ENCODE peak calls at places on chromosome 5, in seven cellular contexts. One of them, this sample, is unnamed.

GRCh38 chr5:125446986-125447385 is 700.5 kb upstream of the ZNF608 start:
- DNase-seq in colonic mucosa: no peak
- DNase-seq in RWPE2: no peak
- DNase-seq in aorta: no peak
- DNase-seq in NT2/D1: no peak
- DNase-seq in prostate gland: no peak
- DNase-seq in body of pancreas: no peak
- DNase-seq in this sample: no peak

GRCh38 chr5:135553688-135554462 is 18.1 kb upstream of the NEUROG1 start:
- DNase-seq in body of pancreas: no peak
- DNase-seq in RWPE2: no peak
- DNase-seq in colonic mucosa: peak; percentile 60
- DNase-seq in prostate gland: no peak
- DNase-seq in aorta: no peak
- DNase-seq in NT2/D1: no peak
- DNase-seq in this sample: no peak

GRCh38 chr5:23446436-23446835 is 61.0 kb upstream of the PRDM9 start:
- DNase-seq in RWPE2: no peak
- DNase-seq in colonic mucosa: no peak
- DNase-seq in aorta: no peak
- DNase-seq in body of pancreas: no peak
- DNase-seq in prostate gland: no peak
- DNase-seq in NT2/D1: no peak
- DNase-seq in this sample: no peak

GRCh38 chr5:153907170-153907775 is 131.4 kb downstream of the FAM114A2 start:
- DNase-seq in aorta: no peak
- DNase-seq in prostate gland: no peak
- DNase-seq in RWPE2: no peak
- DNase-seq in body of pancreas: no peak
- DNase-seq in NT2/D1: no peak
- DNase-seq in colonic mucosa: no peak
- DNase-seq in this sample: no peak

GRCh38 chr5:87410941-87411340 is 1.8 kb downstream of the CCNH start:
- DNase-seq in RWPE2: no peak
- DNase-seq in body of pancreas: no peak
- DNase-seq in aorta: no peak
- DNase-seq in NT2/D1: no peak
- DNase-seq in prostate gland: no peak
- DNase-seq in colonic mucosa: no peak
- DNase-seq in this sample: no peak

GRCh38 chr5:136364307-136364706 is 1.0 kb downstream of the TRPC7 start:
- DNase-seq in colonic mucosa: no peak
- DNase-seq in body of pancreas: no peak
- DNase-seq in NT2/D1: no peak
- DNase-seq in RWPE2: no peak
- DNase-seq in prostate gland: no peak
- DNase-seq in aorta: no peak
- DNase-seq in this sample: no peak

GRCh38 chr5:7682379-7682778 is 168.6 kb downstream of the CFAP90 start:
- DNase-seq in aorta: no peak
- DNase-seq in colonic mucosa: no peak
- DNase-seq in body of pancreas: no peak
- DNase-seq in RWPE2: no peak
- DNase-seq in NT2/D1: no peak
- DNase-seq in prostate gland: no peak
- DNase-seq in this sample: no peak

GRCh38 chr5:87120518-87121314 is 147.0 kb upstream of the RASA1 start:
- DNase-seq in NT2/D1: no peak
- DNase-seq in RWPE2: peak; percentile 68
- DNase-seq in colonic mucosa: no peak
- DNase-seq in prostate gland: no peak
- DNase-seq in body of pancreas: no peak
- DNase-seq in aorta: no peak
- DNase-seq in this sample: no peak

GRCh38 chr5:93433422-93433821 is 147.6 kb downstream of the NR2F1-AS1 start:
- DNase-seq in colonic mucosa: no peak
- DNase-seq in aorta: no peak
- DNase-seq in prostate gland: no peak
- DNase-seq in body of pancreas: no peak
- DNase-seq in NT2/D1: no peak
- DNase-seq in RWPE2: no peak
- DNase-seq in this sample: no peak

GRCh38 chr5:54404568-54404967 is 50.9 kb upstream of the HSPB3 start:
- DNase-seq in RWPE2: no peak
- DNase-seq in prostate gland: peak; percentile 7
- DNase-seq in NT2/D1: no peak
- DNase-seq in body of pancreas: no peak
- DNase-seq in colonic mucosa: no peak
- DNase-seq in aorta: no peak
- DNase-seq in this sample: no peak

GRCh38 chr5:52725065-52725746 is 62.5 kb upstream of the ITGA1 start:
- DNase-seq in body of pancreas: peak; percentile 16
- DNase-seq in aorta: no peak
- DNase-seq in prostate gland: peak; percentile 6
- DNase-seq in colonic mucosa: peak; percentile 62
- DNase-seq in RWPE2: peak; percentile 66
- DNase-seq in NT2/D1: no peak
- DNase-seq in this sample: no peak

GRCh38 chr5:87899109-87900100 is 369.2 kb downstream of the TMEM161B start:
- DNase-seq in RWPE2: no peak
- DNase-seq in NT2/D1: no peak
- DNase-seq in body of pancreas: no peak
- DNase-seq in prostate gland: no peak
- DNase-seq in aorta: no peak
- DNase-seq in colonic mucosa: peak; percentile 17
- DNase-seq in this sample: peak; percentile 37

GRCh38 chr5:76372320-76373054 is 30.6 kb upstream of the IQGAP2 start:
- DNase-seq in NT2/D1: no peak
- DNase-seq in body of pancreas: peak; percentile 53
- DNase-seq in RWPE2: peak; percentile 80
- DNase-seq in aorta: no peak
- DNase-seq in prostate gland: no peak
- DNase-seq in colonic mucosa: no peak
- DNase-seq in this sample: no peak

GRCh38 chr5:119088438-119088837 is 17.6 kb downstream of the DMXL1 start:
- DNase-seq in aorta: no peak
- DNase-seq in prostate gland: no peak
- DNase-seq in RWPE2: no peak
- DNase-seq in body of pancreas: no peak
- DNase-seq in colonic mucosa: no peak
- DNase-seq in NT2/D1: no peak
- DNase-seq in this sample: no peak

GRCh38 chr5:91151947-91152346 is 231.2 kb downstream of the ARRDC3 start:
- DNase-seq in RWPE2: peak; percentile 74
- DNase-seq in body of pancreas: peak; percentile 77
- DNase-seq in aorta: peak; percentile 74
- DNase-seq in prostate gland: peak; percentile 74
- DNase-seq in NT2/D1: no peak
- DNase-seq in colonic mucosa: no peak
- DNase-seq in this sample: peak; percentile 66

GRCh38 chr5:179262126-179262920 is 82.9 kb downstream of the ADAMTS2 start:
- DNase-seq in NT2/D1: no peak
- DNase-seq in body of pancreas: no peak
- DNase-seq in aorta: no peak
- DNase-seq in RWPE2: peak; percentile 64
- DNase-seq in prostate gland: no peak
- DNase-seq in colonic mucosa: no peak
- DNase-seq in this sample: peak; percentile 13
- H3K9me3 ChIP-seq in NT2/D1: no peaks in the 10 kb centered on the region
- H3K9me3 ChIP-seq in body of pancreas: no peaks in the 10 kb centered on the region
- H3K9me3 ChIP-seq in aorta: no peaks in the 10 kb centered on the region
- H3K9me3 ChIP-seq in RWPE2: peaks cover 10% of the 10 kb centered on the region
- H3K9me3 ChIP-seq in prostate gland: no peaks in the 10 kb centered on the region
- H3K9me3 ChIP-seq in colonic mucosa: no peaks in the 10 kb centered on the region
- H3K9me3 ChIP-seq in this sample: no peaks in the 10 kb centered on the region

DNA sequence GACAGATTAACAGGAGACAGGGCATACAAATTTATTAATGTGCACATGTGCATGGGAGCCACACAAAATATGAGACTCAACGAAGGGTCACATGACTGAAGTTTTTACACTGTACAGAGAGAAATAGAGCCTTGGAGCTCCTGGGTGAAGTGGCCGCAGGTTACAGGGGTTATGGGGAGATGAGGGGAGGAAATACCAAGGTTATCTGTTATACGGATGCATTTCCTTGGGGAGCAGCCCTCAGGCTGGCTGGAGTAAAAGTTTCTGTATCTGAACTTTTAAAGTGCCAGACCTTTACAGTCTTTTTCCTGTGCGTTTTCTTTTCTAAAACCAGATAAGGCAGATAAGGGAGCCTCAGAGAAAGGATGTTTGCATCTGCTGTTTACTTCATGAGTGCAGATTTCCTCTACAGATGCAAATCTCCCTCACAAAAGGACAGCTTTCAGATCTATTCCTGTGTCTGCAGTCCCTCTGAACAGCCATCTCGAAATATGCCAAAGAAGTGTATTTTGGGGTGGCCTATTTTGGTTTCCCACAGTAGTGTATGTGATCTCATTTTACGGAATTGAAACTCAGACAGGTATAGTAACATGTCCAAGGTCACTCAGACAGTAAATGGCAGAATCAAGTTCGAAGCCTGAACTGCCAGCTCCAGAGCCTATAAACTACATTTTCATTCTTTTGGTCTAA is 139.3 kb upstream of the FBXL17 start:
- DNase-seq in prostate gland: no peak
- DNase-seq in colonic mucosa: no peak
- DNase-seq in body of pancreas: no peak
- DNase-seq in NT2/D1: no peak
- DNase-seq in aorta: no peak
- DNase-seq in RWPE2: no peak
- DNase-seq in this sample: no peak
- H3K4me3 ChIP-seq in prostate gland: no peak overlapping the region
- H3K4me3 ChIP-seq in colonic mucosa: no peak overlapping the region
- H3K4me3 ChIP-seq in body of pancreas: no peak overlapping the region
- H3K4me3 ChIP-seq in NT2/D1: no peak overlapping the region
- H3K4me3 ChIP-seq in aorta: no peak overlapping the region
- H3K4me3 ChIP-seq in RWPE2: no peak overlapping the region
- H3K4me3 ChIP-seq in this sample: no peak overlapping the region

GRCh38 chr5:41509399-41510175 is 814 bp downstream of the PLCXD3 start:
- DNase-seq in colonic mucosa: no peak
- DNase-seq in prostate gland: no peak
- DNase-seq in NT2/D1: no peak
- DNase-seq in aorta: no peak
- DNase-seq in body of pancreas: no peak
- DNase-seq in RWPE2: no peak
- DNase-seq in this sample: peak; percentile 56

GRCh38 chr5:41510176-41510831 is at the start of gene PLCXD3:
- DNase-seq in RWPE2: peak; percentile 59
- DNase-seq in colonic mucosa: peak; percentile 22
- DNase-seq in body of pancreas: peak; percentile 48
- DNase-seq in aorta: no peak
- DNase-seq in NT2/D1: no peak
- DNase-seq in prostate gland: no peak
- DNase-seq in this sample: peak; percentile 73

GRCh38 chr5:41508696-41509398 is 1.6 kb downstream of the PLCXD3 start:
- DNase-seq in RWPE2: no peak
- DNase-seq in NT2/D1: no peak
- DNase-seq in aorta: no peak
- DNase-seq in colonic mucosa: no peak
- DNase-seq in prostate gland: no peak
- DNase-seq in body of pancreas: no peak
- DNase-seq in this sample: no peak

GRCh38 chr5:41507501-41507900 is 2.9 kb downstream of the PLCXD3 start:
- DNase-seq in RWPE2: no peak
- DNase-seq in NT2/D1: no peak
- DNase-seq in aorta: no peak
- DNase-seq in colonic mucosa: no peak
- DNase-seq in prostate gland: no peak
- DNase-seq in body of pancreas: no peak
- DNase-seq in this sample: no peak

GRCh38 chr5:41508186-41508585 is 2.2 kb downstream of the PLCXD3 start:
- DNase-seq in colonic mucosa: no peak
- DNase-seq in body of pancreas: no peak
- DNase-seq in RWPE2: no peak
- DNase-seq in prostate gland: no peak
- DNase-seq in NT2/D1: no peak
- DNase-seq in aorta: no peak
- DNase-seq in this sample: no peak
- H3K4me1 ChIP-seq in colonic mucosa: no peaks in the 10 kb centered on the region
- H3K4me1 ChIP-seq in body of pancreas: peaks cover 17% of the 10 kb centered on the region
- H3K4me1 ChIP-seq in RWPE2: no peaks in the 10 kb centered on the region
- H3K4me1 ChIP-seq in prostate gland: no peaks in the 10 kb centered on the region
- H3K4me1 ChIP-seq in NT2/D1: no peaks in the 10 kb centered on the region
- H3K4me1 ChIP-seq in aorta: no peaks in the 10 kb centered on the region
- H3K4me1 ChIP-seq in this sample: peaks cover 2% of the 10 kb centered on the region

GRCh38 chr5:180045889-180046499 is 25.6 kb downstream of the RNF130 start:
- DNase-seq in prostate gland: no peak
- DNase-seq in body of pancreas: no peak
- DNase-seq in NT2/D1: no peak
- DNase-seq in aorta: no peak
- DNase-seq in RWPE2: no peak
- DNase-seq in colonic mucosa: no peak
- DNase-seq in this sample: no peak

GRCh38 chr5:180035532-180035931 is 36.0 kb downstream of the RNF130 start:
- DNase-seq in aorta: no peak
- DNase-seq in prostate gland: no peak
- DNase-seq in body of pancreas: no peak
- DNase-seq in colonic mucosa: no peak
- DNase-seq in RWPE2: no peak
- DNase-seq in NT2/D1: no peak
- DNase-seq in this sample: no peak

GRCh38 chr5:180041501-180042274 is 29.9 kb downstream of the RNF130 start:
- DNase-seq in NT2/D1: no peak
- DNase-seq in RWPE2: no peak
- DNase-seq in aorta: no peak
- DNase-seq in colonic mucosa: peak; percentile 52
- DNase-seq in prostate gland: no peak
- DNase-seq in body of pancreas: peak; percentile 65
- DNase-seq in this sample: no peak

GRCh38 chr5:180043381-180043780 is 28.2 kb downstream of the RNF130 start:
- DNase-seq in aorta: no peak
- DNase-seq in NT2/D1: no peak
- DNase-seq in body of pancreas: no peak
- DNase-seq in prostate gland: no peak
- DNase-seq in colonic mucosa: no peak
- DNase-seq in RWPE2: no peak
- DNase-seq in this sample: no peak

DNA sequence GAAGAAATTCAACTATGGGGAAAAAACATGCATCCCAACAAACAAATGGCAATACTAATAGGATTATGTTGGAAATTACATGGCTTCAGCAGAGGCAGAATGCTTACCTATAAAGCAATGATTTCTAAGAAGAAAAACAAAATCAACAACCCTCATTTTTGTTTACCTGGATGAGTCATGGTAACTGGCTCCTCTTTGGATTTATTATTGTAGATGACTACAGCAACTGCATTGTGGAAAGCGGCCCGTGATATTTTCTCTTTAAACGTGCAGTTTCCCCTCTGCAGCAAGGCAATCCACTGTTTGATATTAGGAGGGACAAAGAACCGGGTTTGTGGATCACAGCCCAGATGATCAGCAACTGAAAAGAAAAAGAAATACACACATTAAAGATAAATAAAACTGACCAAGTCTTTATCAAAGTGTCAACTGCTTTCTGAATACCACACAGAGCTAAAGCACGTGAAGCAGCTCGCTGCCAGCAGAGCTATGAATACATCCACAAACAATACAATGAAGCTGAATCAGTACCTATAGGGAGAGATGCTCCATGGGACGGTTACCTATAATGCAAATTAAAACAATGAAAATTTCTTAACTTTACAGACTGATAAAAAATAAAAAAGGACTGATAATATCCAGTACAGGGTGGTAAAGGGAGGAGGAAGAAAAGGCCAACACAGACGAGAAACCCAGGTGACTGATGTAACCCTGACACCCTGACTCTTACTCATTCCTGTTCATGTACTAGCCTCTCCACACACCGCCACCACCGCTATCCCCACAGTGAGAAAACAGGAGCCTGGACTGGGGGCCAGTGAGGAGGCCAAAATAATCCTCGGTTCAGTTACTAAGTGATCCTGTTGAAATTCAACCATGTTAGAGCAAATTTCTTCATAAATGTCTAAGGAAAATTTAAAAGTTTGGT is 31.0 kb downstream of the RNF130 start:
- DNase-seq in RWPE2: no peak
- DNase-seq in body of pancreas: peak; percentile 43
- DNase-seq in prostate gland: no peak
- DNase-seq in aorta: no peak
- DNase-seq in NT2/D1: no peak
- DNase-seq in colonic mucosa: no peak
- DNase-seq in this sample: no peak
- H3K9me3 ChIP-seq in RWPE2: peaks cover 8% of the 10 kb centered on the region
- H3K9me3 ChIP-seq in body of pancreas: no peaks in the 10 kb centered on the region
- H3K9me3 ChIP-seq in prostate gland: no peaks in the 10 kb centered on the region
- H3K9me3 ChIP-seq in aorta: peaks cover 5% of the 10 kb centered on the region
- H3K9me3 ChIP-seq in NT2/D1: peaks cover 12% of the 10 kb centered on the region
- H3K9me3 ChIP-seq in colonic mucosa: no peaks in the 10 kb centered on the region
- H3K9me3 ChIP-seq in this sample: peaks cover 2% of the 10 kb centered on the region

This sample was measured in right cardiac atrium.